ENCODE peak calls at places on chromosomes 4 and X, in five cellular contexts. I is heart right ventricle; Z is CD8-positive, alpha-beta T cell; E is right lobe of liver; K is stomach. D is an unnamed sample.

GRCh38 chr4:153643406-153644016 is 40.6 kb upstream of the TLR2 start:
- DNase-seq in K (no peak), I (no peak), E (no peak), Z (no peak), D (no peak)

GRCh38 chrX:103630171-103630511 is 1.4 kb downstream of the TCEAL1 start:
- DNase-seq in I (no peak), Z (no peak), K (no peak), E (no peak), D (no peak)

GRCh38 chrX:134891652-134892051 is 99.1 kb upstream of the SMIM10 start:
- DNase-seq in K (no peak), I (no peak), E (no peak), Z (no peak), D (no peak)

GRCh38 chrX:150361777-150362351 is 1.3 kb upstream of the MAMLD1 start:
- DNase-seq in K (no peak), Z (peak), E (peak), I (peak), D (peak)

GRCh38 chr4:152640058-152640921 is 39.5 kb downstream of the TMEM154 start:
- DNase-seq in Z (no peak), K (no peak), I (no peak), E (no peak), D (peak)

GRCh38 chrX:35561985-35562384 is 236.2 kb upstream of the MAGEB16 start:
- DNase-seq in I (no peak), E (no peak), Z (no peak), K (peak), D (no peak)

GRCh38 chrX:10821293-10821692 is 200.9 kb upstream of the MID1 start:
- DNase-seq in E (no peak), Z (no peak), I (no peak), K (no peak), D (no peak)

GRCh38 chrX:140092121-140092520 is 126.8 kb upstream of the CXorf66 start:
- DNase-seq in Z (no peak), E (no peak), K (no peak), I (no peak), D (peak)

GRCh38 chr4:155497306-155497705 is 120.5 kb upstream of the MAP9 start:
- DNase-seq in K (no peak), I (no peak), E (no peak), Z (no peak), D (no peak)

GRCh38 chrX:6041630-6042029 is 187.0 kb downstream of the NLGN4X start:
- DNase-seq in Z (no peak), K (no peak), E (no peak), I (no peak), D (no peak)

GRCh38 chr4:33709247-33709646 is 2535.1 kb downstream of the ARAP2 start:
- DNase-seq in Z (no peak), E (no peak), K (no peak), I (no peak), D (no peak)

GRCh38 chrX:28491941-28492340 is 95.3 kb upstream of the IL1RAPL1 start:
- DNase-seq in Z (no peak), I (no peak), K (no peak), E (no peak), D (no peak)

GRCh38 chr4:168710353-168710946 is 213.6 kb downstream of the PALLD start:
- DNase-seq in I (no peak), E (no peak), K (peak), Z (no peak), D (peak)

GRCh38 chr4:185479507-185479971 is 8.0 kb upstream of the CCDC110 start:
- DNase-seq in K (no peak), E (no peak), I (no peak), Z (no peak), D (no peak)

GRCh38 chr4:169968999-169969398 is 57.2 kb downstream of the MFAP3L start:
- DNase-seq in I (no peak), E (no peak), Z (no peak), K (no peak), D (no peak)

GRCh38 chr4:113404167-113404571 is 354.7 kb downstream of the ANK2 start:
- DNase-seq in Z (no peak), I (no peak), K (no peak), E (peak), D (no peak)

GRCh38 chrX:119094819-119095218 is 22.0 kb downstream of the CT47C1 start:
- DNase-seq in K (no peak), E (no peak), I (no peak), Z (no peak), D (no peak)

GRCh38 chrX:112056886-112057285 is 25.7 kb downstream of the TRPC5 start:
- DNase-seq in K (no peak), I (no peak), E (no peak), Z (no peak), D (no peak)

GRCh38 chr4:85769009-85769408 is 294.1 kb downstream of the ARHGAP24 start:
- DNase-seq in I (no peak), Z (no peak), K (no peak), E (no peak), D (no peak)

GRCh38 chrX:110167952-110168451 is 149.9 kb downstream of the AMMECR1 start:
- DNase-seq in I (peak), K (no peak), Z (peak), E (peak), D (peak)

GRCh38 chr4:33411182-33411581 is 2691.0 kb downstream of the PCDH7 start:
- DNase-seq in E (no peak), K (no peak), Z (no peak), I (no peak), D (no peak)

GRCh38 chr4:128163177-128164117 is 102.3 kb downstream of the LARP1B start:
- DNase-seq in Z (no peak), E (no peak), I (no peak), K (no peak), D (no peak)

GRCh38 chr4:138707746-138708145 is 307.8 kb upstream of the NOCT start:
- DNase-seq in K (no peak), I (no peak), Z (no peak), E (no peak), D (no peak)

GRCh38 chrX:8748855-8749254 is 16.9 kb upstream of the ANOS1 start:
- DNase-seq in E (no peak), I (no peak), K (no peak), Z (no peak), D (no peak)

GRCh38 chrX:11619426-11619825 is 46.3 kb downstream of the ARHGAP6 start:
- DNase-seq in E (no peak), I (no peak), K (no peak), Z (no peak), D (no peak)

GRCh38 chr4:182042945-182043344 is 200.3 kb upstream of the TENM3 start:
- DNase-seq in E (no peak), K (no peak), I (no peak), Z (no peak), D (no peak)

GRCh38 chr4:83025563-83025962 is 9.4 kb upstream of the COPS4 start:
- DNase-seq in I (no peak), E (no peak), K (no peak), Z (no peak), D (no peak)

GRCh38 chrX:10197597-10198210 is 40.9 kb downstream of the CLCN4 start:
- DNase-seq in K (no peak), I (no peak), Z (no peak), E (no peak), D (no peak)

GRCh38 chr4:1193206-1194027 is 21.0 kb upstream of the SPON2 start:
- DNase-seq in E (peak), Z (no peak), I (peak), K (peak), D (peak)

GRCh38 chr4:106380179-106380578 is 11.6 kb upstream of the GIMD1 start:
- DNase-seq in K (no peak), I (no peak), E (no peak), Z (no peak), D (no peak)
- H3K27ac ChIP-seq in K (no peak), I (no peak), E (no peak), Z (no peak), D (no peak)

DNA sequence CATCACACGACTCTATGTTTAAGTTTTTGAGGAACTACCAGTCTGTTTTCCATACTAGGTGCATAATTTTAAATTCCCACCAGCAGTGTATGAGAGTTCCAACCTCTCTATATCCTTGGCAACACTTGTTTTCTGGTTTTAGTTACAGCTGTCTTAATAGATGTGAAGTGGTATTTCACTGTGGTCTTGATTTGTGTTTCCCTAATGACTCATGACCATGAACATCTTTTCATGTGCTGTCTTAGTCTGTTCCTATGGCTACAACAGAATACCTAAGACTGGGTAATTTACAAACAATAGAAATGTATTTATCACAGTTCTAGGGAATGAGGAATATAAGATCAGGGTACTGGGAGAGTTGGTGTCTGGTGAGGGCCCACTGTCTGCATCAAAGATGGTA is 51.5 kb upstream of the GPR78 start:
- DNase-seq in E (no peak), K (no peak), Z (no peak), I (no peak), D (no peak)
- H3K27ac ChIP-seq in E (no peak), K (no peak), Z (no peak), I (no peak), D (no peak)

DNA sequence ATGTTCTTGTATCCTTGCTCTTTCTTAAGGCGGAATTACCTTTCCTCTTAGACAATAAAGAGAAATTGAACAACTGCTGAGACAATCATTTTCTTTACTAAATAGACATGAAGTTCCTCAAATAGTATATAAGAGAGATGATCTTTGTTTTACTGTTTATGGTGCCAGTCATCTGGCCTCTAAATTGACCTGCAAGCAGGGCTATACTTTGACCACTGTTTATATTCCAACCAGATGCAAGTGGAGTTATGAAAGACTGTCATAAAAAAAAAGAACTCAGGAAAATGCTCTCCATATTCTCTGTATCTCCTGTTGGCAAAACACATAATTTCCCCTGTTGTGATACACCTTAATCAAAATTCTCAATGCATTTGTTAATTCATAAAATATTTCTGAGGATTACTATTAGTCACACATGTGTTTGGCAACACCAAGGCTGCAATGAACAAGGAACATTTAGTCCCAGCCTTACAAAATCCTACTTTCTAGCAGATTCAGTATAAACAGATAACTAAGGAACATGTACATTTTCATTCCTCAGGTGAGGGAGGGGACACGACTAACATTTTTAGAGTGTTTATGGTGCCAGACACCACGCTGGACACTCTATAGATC is 562.3 kb downstream of the KCNIP4 start:
- DNase-seq in E (no peak), Z (no peak), K (no peak), I (no peak), D (no peak)
- H3K27ac ChIP-seq in E (no peak), Z (no peak), K (no peak), I (no peak), D (no peak)

DNA sequence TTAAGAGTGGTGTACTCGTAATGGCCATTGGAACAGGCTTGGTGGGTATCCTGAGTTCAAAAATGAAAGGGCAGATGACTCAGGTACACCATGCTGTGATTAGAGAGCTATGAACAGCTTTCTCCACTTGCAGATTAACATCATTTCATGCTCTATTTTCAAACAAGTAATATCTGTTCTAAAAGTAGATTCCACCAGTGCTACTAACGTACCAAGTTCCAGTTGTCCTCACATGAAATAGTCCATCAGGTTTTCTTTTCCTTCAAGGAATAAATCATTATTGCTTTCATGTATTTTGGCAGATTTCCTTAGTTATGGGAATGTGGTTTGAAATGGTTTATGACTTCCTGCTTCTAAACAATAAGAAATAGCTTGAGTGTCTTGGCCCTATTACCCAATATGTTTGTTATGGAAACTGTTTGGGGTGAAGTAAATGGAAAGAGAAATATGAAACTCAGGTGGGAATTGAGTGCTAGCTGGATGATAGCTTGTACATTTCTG is 49.9 kb downstream of the PCDH7 start:
- DNase-seq in K (no peak), Z (no peak), I (no peak), E (no peak), D (no peak)
- H3K27ac ChIP-seq in K (no peak), Z (no peak), I (no peak), E (no peak), D (no peak)

DNA sequence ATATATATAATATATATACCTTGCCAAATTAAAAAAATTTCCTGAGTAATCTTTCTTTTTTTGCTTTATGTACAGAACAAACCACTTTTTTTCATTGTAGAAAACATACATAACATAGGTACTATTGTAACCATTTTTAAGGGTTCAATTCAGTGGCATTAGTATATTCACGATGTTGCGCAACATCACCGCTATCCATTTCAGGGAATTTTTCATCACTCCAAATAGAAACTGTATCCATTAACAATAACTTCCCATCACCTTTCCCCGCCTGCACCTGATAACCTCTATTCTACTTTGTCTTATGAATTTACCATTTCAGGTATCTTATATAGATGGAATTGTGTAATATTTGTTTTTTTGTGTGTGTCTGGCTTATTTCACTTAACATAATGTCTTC is 124.7 kb downstream of the MGST2 start:
- DNase-seq in K (no peak), Z (no peak), E (no peak), I (no peak), D (no peak)
- H3K27ac ChIP-seq in K (no peak), Z (no peak), E (no peak), I (no peak), D (no peak)

GRCh38 chr4:53905935-53906377 is 158.4 kb downstream of the CHIC2 start:
- DNase-seq in I (peak), K (peak), E (peak), Z (no peak), D (peak)
- H3K27ac ChIP-seq in I (no peak), K (peak), E (peak), Z (no peak), D (no peak)

GRCh38 chr4:7893539-7893938 is 46.1 kb downstream of the AFAP1 start:
- DNase-seq in K (no peak), E (no peak), I (no peak), Z (no peak), D (no peak)

GRCh38 chr4:7894677-7895181 is 44.9 kb downstream of the AFAP1 start:
- DNase-seq in K (no peak), E (no peak), I (no peak), Z (no peak), D (no peak)

GRCh38 chr4:7890635-7891393 is 48.8 kb downstream of the AFAP1 start:
- DNase-seq in Z (no peak), E (no peak), K (no peak), I (no peak), D (no peak)

GRCh38 chr4:7894098-7894676 is 45.5 kb downstream of the AFAP1 start:
- DNase-seq in K (no peak), E (no peak), Z (no peak), I (no peak), D (no peak)

DNA sequence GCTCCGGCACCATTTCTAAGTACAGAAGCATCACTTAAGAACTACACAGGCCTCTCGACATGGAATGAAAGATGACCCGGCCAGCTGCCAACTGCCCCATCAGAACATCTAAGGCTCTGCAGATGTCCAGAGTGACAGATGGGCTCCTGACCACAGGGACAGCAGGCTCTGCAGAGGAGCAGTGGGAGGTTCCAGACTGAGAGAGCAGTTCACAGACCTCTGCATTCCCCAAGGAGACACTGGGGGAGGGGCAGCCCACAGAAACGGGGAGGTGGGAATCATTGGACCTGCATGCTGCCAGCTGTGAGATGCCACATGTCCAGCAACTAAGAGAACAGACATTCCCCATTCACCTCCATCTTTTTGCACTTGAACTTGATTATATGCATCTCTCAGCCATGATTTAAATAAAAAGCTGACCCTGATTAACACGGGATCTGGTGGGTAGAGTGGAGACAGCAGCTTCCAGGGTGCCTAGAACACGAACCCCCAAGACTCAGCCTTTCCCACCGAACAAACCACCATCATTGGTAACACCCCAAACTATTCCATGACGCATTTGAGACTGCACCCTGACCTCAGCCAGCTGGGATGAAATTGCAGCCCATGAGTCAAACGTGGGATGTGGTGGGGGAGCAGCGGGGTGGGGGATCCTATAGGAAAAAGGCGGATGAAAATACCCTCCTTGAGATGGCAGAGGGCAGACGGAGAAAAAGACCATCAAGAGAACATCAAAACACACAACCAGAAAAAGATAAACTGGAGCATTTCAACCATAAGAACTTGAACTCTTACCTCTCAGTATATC is 47.2 kb downstream of the AFAP1 start:
- DNase-seq in Z (no peak), E (no peak), I (no peak), K (no peak), D (no peak)
- H3K27ac ChIP-seq in Z (no peak), E (no peak), I (no peak), K (peak), D (no peak)